ENCODE peak calls at places on chromosomes 16 and 17, in four cellular contexts. S, T, Y and P are unnamed samples. For H3K4me1 and H3K9me3, the result is how much of the 10 kb centered on the place peaks cover.

GRCh38 chr17:47993031-47993546 is 22.2 kb downstream of the CDK5RAP3 start:
- DNase-seq in S (no peak), T (no peak), Y (no peak), P (no peak)

GRCh38 chr17:50507871-50508572 is at the start of gene MYCBPAP:
- DNase-seq in S (peak), T (peak), Y (peak), P (peak)

GRCh38 chr16:11329080-11329491 is 16.2 kb upstream of the RMI2 start:
- DNase-seq in S (peak), T (no peak), Y (no peak), P (no peak)

GRCh38 chr17:12737740-12738469 is 51.4 kb upstream of the ARHGAP44 start:
- DNase-seq in S (peak), T (no peak), Y (no peak), P (no peak)

GRCh38 chr16:588639-588888 is 1.3 kb upstream of the RAB40C start:
- DNase-seq in S (peak), T (peak), Y (no peak), P (peak)

GRCh38 chr16:87541004-87541881 is 48.4 kb upstream of the ZCCHC14 start:
- DNase-seq in S (peak), T (no peak), Y (no peak), P (no peak)

GRCh38 chr17:49968380-49969133 is 433 bp upstream of the DLX4 start:
- DNase-seq in S (peak), T (peak), Y (no peak), P (peak)

GRCh38 chr16:66614161-66614802 is 9.8 kb downstream of the CMTM3 start:
- DNase-seq in S (no peak), T (no peak), Y (no peak), P (no peak)

GRCh38 chr16:51544850-51545467 is 393.9 kb upstream of the SALL1 start:
- DNase-seq in S (no peak), T (no peak), Y (no peak), P (no peak)

GRCh38 chr17:66904760-66905637 is 59.5 kb upstream of the CACNG4 start:
- DNase-seq in S (peak), T (peak), Y (no peak), P (peak)

GRCh38 chr17:43547189-43547550 is 1.0 kb upstream of the ETV4 start:
- DNase-seq in S (no peak), T (no peak), Y (no peak), P (no peak)

GRCh38 chr17:2237960-2238359 is 65.6 kb downstream of the SMG6 start:
- DNase-seq in S (no peak), T (no peak), Y (no peak), P (no peak)

GRCh38 chr16:50121721-50122445 is 31.2 kb upstream of the TENT4B start:
- DNase-seq in S (no peak), T (no peak), Y (no peak), P (no peak)

GRCh38 chr17:27245230-27245696 is 48.7 kb upstream of the WSB1 start:
- DNase-seq in S (peak), T (peak), Y (peak), P (peak)

GRCh38 chr16:63890723-63891122 is 1231.1 kb downstream of the CDH11 start:
- DNase-seq in S (no peak), T (no peak), Y (no peak), P (no peak)

GRCh38 chr16:5460701-5461100 is 363.1 kb upstream of the EEF2KMT start:
- DNase-seq in S (no peak), T (no peak), Y (no peak), P (no peak)

GRCh38 chr16:75043175-75043937 is 44.5 kb downstream of the ZNRF1 start:
- DNase-seq in S (no peak), T (no peak), Y (no peak), P (no peak)

GRCh38 chr17:58694302-58694701 is 1.9 kb downstream of the RAD51C start:
- DNase-seq in S (no peak), T (no peak), Y (no peak), P (no peak)

GRCh38 chr17:28950017-28950751 is 1.1 kb downstream of the PHF12 start:
- DNase-seq in S (peak), T (peak), Y (peak), P (peak)

GRCh38 chr17:38885728-38886642 is 16.1 kb downstream of the LASP1 start:
- DNase-seq in S (peak), T (peak), Y (no peak), P (no peak)

GRCh38 chr16:14307623-14308356 is 236.7 kb downstream of the MRTFB start:
- DNase-seq in S (no peak), T (no peak), Y (no peak), P (peak)

GRCh38 chr16:70161350-70161749 is 12.2 kb upstream of the CLEC18C start:
- DNase-seq in S (no peak), T (no peak), Y (no peak), P (peak)

GRCh38 chr16:4982056-4982867 is 24.1 kb downstream of the SEC14L5 start:
- DNase-seq in S (no peak), T (no peak), Y (no peak), P (peak)

GRCh38 chr17:78748730-78749317 is 33.2 kb downstream of the CYTH1 start:
- DNase-seq in S (peak), T (peak), Y (no peak), P (peak)

GRCh38 chr17:187130-187529 is 5.7 kb upstream of the DOC2B start:
- DNase-seq in S (no peak), T (no peak), Y (no peak), P (no peak)

GRCh38 chr16:47392114-47392513 is 68.7 kb downstream of the ITFG1 start:
- DNase-seq in S (no peak), T (no peak), Y (no peak), P (no peak)

GRCh38 chr17:29747660-29748059 is 124.9 kb upstream of the CORO6 start:
- DNase-seq in S (no peak), T (no peak), Y (no peak), P (no peak)

GRCh38 chr17:50865060-50865867 is 890 bp downstream of the TOB1 start:
- DNase-seq in S (peak), T (peak), Y (no peak), P (peak)

GRCh38 chr17:31052187-31052889 is 42.4 kb upstream of the NF1 start:
- DNase-seq in S (peak), T (peak), Y (no peak), P (peak)

GRCh38 chr17:27217631-27218030 is 76.3 kb upstream of the WSB1 start:
- DNase-seq in S (no peak), T (no peak), Y (no peak), P (no peak)

GRCh38 chr17:4565209-4566141 is 5.1 kb upstream of the GGT6 start:
- DNase-seq in S (peak), T (peak), Y (no peak), P (peak)

GRCh38 chr17:68458260-68459029 is 1.1 kb upstream of the WIPI1 start:
- DNase-seq in S (no peak), T (no peak), Y (no peak), P (no peak)

GRCh38 chr16:5516115-5516514 is 418.5 kb upstream of the EEF2KMT start:
- DNase-seq in S (no peak), T (no peak), Y (no peak), P (no peak)

GRCh38 chr17:35568561-35568960 is 7.9 kb upstream of the SLFN14 start:
- DNase-seq in S (peak), T (no peak), Y (no peak), P (peak)

GRCh38 chr17:61461967-61462733 is 9.9 kb downstream of the TBX4 start:
- DNase-seq in S (no peak), T (no peak), Y (no peak), P (no peak)

GRCh38 chr16:50448522-50448921 is 79.7 kb upstream of the BRD7 start:
- DNase-seq in S (no peak), T (no peak), Y (peak), P (no peak)

GRCh38 chr16:54945063-54945462 is 14.4 kb downstream of the IRX5 start:
- DNase-seq in S (no peak), T (no peak), Y (no peak), P (no peak)

GRCh38 chr17:7559307-7560171 is 989 bp downstream of the TNFSF13 start:
- DNase-seq in S (no peak), T (no peak), Y (no peak), P (no peak)

DNA sequence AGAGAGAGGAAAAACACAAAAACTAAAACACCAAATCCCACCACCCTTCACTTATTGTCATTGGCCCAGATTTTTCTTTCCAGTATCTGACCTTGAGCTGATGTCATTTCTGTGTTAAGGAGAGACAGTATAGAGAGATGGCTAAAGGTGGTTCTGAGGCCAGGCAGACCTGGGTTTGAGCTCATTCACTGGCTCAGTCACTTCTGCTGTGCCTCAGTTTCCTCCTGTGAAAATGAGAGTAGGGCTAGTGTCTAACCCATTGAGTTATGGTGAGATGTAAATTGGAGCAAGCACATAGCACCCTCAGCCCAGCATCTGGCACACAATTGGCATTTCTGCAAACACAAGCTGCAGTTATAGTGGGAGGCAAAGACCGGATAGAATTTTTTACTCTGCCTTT is 6.3 kb upstream of the KIFC3 start:
- DNase-seq in S (no peak), T (no peak), Y (no peak), P (no peak)
- H3K4me1 ChIP-seq in S (under half), T (under half), Y (under half), P (under half)

GRCh38 chr16:57096793-57097192 is 4.4 kb downstream of the CPNE2 start:
- DNase-seq in S (no peak), T (no peak), Y (no peak), P (no peak)
- H3K9me3 ChIP-seq in S (under half), T (under half), Y (under half), P (under half)

GRCh38 chr17:82020874-82021727 is 1.6 kb downstream of the CENPX start:
- DNase-seq in S (peak), T (peak), Y (peak), P (peak)

GRCh38 chr17:82021728-82022309 is 859 bp downstream of the CENPX start:
- DNase-seq in S (no peak), T (no peak), Y (no peak), P (no peak)

GRCh38 chr17:82023447-82024241 is 539 bp downstream of the LRRC45 start:
- DNase-seq in S (peak), T (no peak), Y (no peak), P (no peak)

GRCh38 chr17:82022981-82023446 is at the start of gene LRRC45:
- DNase-seq in S (peak), T (peak), Y (peak), P (peak)

GRCh38 chr17:82022310-82022980 is at the start of gene CENPX:
- DNase-seq in S (no peak), T (no peak), Y (no peak), P (no peak)
- TF ChIP-seq POLR2A in S (peak), T (no peak), Y (no peak), P (peak)

GRCh38 chr16:16021988-16022682 is 72.7 kb downstream of the ABCC1 start:
- DNase-seq in S (peak), T (peak), Y (peak), P (peak)

GRCh38 chr16:16021020-16021419 is 71.6 kb downstream of the ABCC1 start:
- DNase-seq in S (no peak), T (no peak), Y (no peak), P (no peak)

GRCh38 chr16:16020291-16020690 is 70.9 kb downstream of the ABCC1 start:
- DNase-seq in S (no peak), T (no peak), Y (no peak), P (no peak)

GRCh38 chr16:16022683-16023064 is 73.3 kb downstream of the ABCC1 start:
- DNase-seq in S (no peak), T (no peak), Y (no peak), P (no peak)

GRCh38 chr16:16021646-16021987 is 72.2 kb downstream of the ABCC1 start:
- DNase-seq in S (no peak), T (no peak), Y (no peak), P (no peak)
- H3K4me1 ChIP-seq in S (under half), T (under half), Y (under half), P (under half)

GRCh38 chr16:3304370-3304769 is 860 bp downstream of the TIGD7 start:
- DNase-seq in S (peak), T (no peak), Y (no peak), P (no peak)

GRCh38 chr16:3306078-3306477 is 781 bp downstream of the ZNF75A start:
- DNase-seq in S (no peak), T (no peak), Y (no peak), P (no peak)

DNA sequence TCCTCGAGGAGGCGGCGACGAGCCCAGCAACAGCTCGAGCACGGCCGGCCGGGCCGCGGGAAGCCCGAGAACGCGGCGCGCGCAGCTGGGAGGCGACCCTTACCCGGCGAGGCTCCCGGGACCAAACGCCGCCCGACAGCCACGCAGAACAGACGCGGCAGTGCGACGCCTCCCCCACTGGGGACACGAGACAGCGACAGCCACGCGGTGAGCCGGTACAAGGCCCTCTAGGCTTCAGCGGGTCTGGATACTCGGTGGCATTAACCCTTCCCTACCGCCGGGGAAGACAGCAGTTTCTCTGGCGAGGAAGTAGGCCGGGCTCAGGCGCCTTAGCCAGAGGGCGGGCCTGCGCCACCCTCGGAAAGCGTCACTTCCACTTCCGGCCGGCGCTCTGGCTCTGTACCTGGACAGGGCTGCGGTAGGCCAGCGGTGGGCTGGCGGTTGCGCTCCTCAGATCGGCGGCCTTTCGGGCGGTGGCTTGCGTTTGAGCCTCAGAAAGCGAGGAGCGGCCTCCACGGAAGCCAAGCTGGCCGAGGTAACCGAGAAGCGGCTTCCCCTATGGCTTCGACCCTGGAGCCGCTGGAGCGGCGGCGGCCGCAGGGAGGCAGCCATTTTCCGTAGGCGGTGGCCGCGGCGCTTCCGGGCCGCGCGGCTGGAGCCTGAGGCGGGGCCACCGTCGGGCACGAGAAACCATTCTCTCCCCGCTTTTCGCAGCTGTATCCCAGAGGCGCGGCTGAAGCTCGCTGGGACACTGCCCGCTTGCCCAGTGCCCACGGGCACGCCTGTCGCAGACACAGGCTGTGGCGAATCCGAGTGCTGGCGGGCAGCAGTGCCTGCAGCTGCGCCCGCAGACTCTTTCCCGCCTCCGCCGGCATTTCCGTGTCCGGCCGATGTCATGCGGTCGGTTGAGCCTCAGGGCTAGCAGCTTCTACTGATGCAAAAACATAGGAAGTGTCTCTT is at the start of the genes TIGD7 and ZNF75A:
- DNase-seq in S (peak), T (peak), Y (peak), P (peak)
- H3K9me3 ChIP-seq in S (under half), T (half or more), Y (half or more), P (under half)

DNA sequence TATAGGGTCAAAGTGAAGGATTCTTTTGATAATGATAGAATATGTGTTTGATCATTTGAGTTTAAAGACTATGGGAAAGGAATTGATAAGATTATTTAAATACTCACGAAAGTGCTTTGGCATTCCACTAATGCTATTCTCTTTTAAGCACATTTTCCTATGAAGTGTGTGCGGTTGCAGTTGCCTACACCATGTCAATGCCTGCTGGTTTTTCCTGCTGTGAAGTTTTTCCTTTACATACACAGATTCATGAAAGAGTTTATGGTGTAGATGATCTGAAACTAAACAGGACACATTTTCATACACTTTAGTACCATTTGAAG is 78.7 kb downstream of the VMP1 start:
- DNase-seq in S (no peak), T (no peak), Y (no peak), P (no peak)
- TF ChIP-seq POLR2A in S (no peak), T (no peak), Y (peak), P (no peak)

DNA sequence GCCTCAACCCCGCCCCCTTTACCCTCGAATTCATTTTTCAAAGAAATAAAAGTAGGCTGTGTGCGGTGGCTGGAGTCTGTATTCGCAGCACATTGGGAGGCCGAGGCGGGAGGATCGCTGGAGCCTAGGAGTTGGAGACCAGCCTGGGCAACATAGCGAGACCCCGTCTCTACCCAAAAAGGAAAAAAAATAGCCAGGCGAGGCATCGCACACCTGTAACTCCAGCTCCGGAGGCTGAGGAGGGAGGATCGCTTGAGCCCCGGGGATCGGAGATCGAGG is 671 bp upstream of the TOP2A start:
- DNase-seq in S (no peak), T (no peak), Y (no peak), P (no peak)
- H3K4me1 ChIP-seq in S (under half), T (under half), Y (under half), P (under half)

DNA sequence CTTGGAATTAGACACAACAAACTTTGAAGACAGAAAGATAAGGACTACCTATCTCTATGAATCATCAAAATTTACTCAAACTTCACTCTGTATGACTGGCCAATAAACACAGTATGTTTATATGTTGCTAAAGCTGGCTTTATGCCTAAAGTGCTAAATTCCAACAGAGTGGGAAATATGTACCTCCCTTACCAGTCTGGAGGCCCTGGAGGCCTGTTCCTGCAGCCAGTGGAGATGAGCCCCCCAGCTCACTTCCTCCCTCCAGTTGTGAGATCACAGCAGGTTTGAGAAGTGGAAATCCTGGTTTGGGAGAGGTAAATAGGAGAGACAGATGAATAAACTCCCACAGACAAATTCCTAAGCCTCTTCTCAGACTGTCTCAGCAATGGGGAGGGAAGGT is 9.0 kb downstream of the ZNF23 start:
- DNase-seq in S (peak), T (no peak), Y (no peak), P (no peak)
- H3K9me3 ChIP-seq in S (half or more), T (half or more), Y (half or more), P (under half)

GRCh38 chr16:29818082-29818481 is 2.1 kb downstream of the PAGR1 start:
- DNase-seq in S (no peak), T (no peak), Y (no peak), P (no peak)

GRCh38 chr16:29821663-29822115 is 1.4 kb downstream of the MVP start:
- DNase-seq in S (peak), T (peak), Y (no peak), P (no peak)

GRCh38 chr16:29819506-29819905 is 756 bp upstream of the MVP start:
- DNase-seq in S (no peak), T (no peak), Y (no peak), P (peak)

GRCh38 chr16:29820730-29821662 is 734 bp downstream of the MVP start:
- DNase-seq in S (no peak), T (peak), Y (no peak), P (peak)

GRCh38 chr16:29820271-29820701 is at the start of gene MVP:
- DNase-seq in S (peak), T (peak), Y (peak), P (peak)
- TF ChIP-seq POLR2A in S (no peak), T (peak), Y (peak), P (peak)

DNA sequence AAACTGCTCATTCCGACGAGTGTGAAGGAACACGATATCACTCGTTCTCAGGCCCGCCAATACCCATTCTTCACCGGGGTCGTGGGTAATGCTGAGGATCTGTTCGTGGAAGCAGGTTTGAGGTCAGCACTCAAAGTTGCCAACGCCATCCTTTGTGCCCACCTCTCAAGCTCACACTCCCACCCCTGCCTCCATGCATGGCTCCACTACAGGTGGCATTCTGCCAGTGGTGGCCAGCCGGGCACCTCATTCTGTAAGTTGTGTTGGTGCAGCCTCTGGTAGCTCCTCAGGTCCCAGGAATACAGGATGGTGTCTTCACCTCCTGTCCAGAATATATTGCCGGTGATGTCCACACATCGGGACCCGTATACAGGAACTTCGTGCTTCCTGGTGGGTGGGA is 10.7 kb downstream of the TLE7 start:
- DNase-seq in S (no peak), T (no peak), Y (no peak), P (no peak)
- H3K4me1 ChIP-seq in S (under half), T (under half), Y (under half), P (under half)